ENCODE peak calls at places on chromosomes 2 and 18, in eight cellular contexts. R is GM12864, T is choroid plexus epithelial cell, I is progenitor cell of endocrine pancreas, K is epithelial cell of esophagus, C is cardiac fibroblast, H is MCF 10A, Z is GM20000. S is an unnamed sample.

GRCh38 chr2:147789720-147790119 is 55.1 kb upstream of the ACVR2A start:
- DNase-seq in R (no peak), T (peak; percentile 7), I (no peak), K (peak; percentile 46), C (peak; percentile 17), H (peak; percentile 9), Z (no peak), S (no peak)

GRCh38 chr2:85926931-85927527 is 38.2 kb upstream of the ST3GAL5 start:
- DNase-seq in R (no peak), T (no peak), I (no peak), K (peak; percentile 56), C (peak; percentile 21), H (peak; percentile 63), Z (no peak), S (no peak)

GRCh38 chr2:133362061-133362476 is 206.2 kb downstream of the NCKAP5 start:
- DNase-seq in R (no peak), T (peak; percentile 61), I (no peak), K (peak; percentile 66), C (peak; percentile 83), H (no peak), Z (no peak), S (no peak)

GRCh38 chr2:121075641-121076500 is 209.1 kb downstream of the TFCP2L1 start:
- DNase-seq in R (no peak), T (no peak), I (no peak), K (no peak), C (no peak), H (peak; percentile 24), Z (no peak), S (no peak)

GRCh38 chr2:67289921-67290371 is 107.2 kb upstream of the ETAA1 start:
- DNase-seq in R (no peak), T (peak; percentile 55), I (no peak), K (peak; percentile 95), C (peak; percentile 90), H (peak; percentile 65), Z (no peak), S (no peak)

GRCh38 chr2:3223080-3223923 is 154.3 kb downstream of the EIPR1 start:
- DNase-seq in R (peak; percentile 79), T (peak; percentile 63), I (no peak), K (no peak), C (peak; percentile 79), H (no peak), Z (peak; percentile 85), S (no peak)

GRCh38 chr2:118772487-118773200 is 74.8 kb downstream of the EN1 start:
- DNase-seq in R (no peak), T (no peak), I (no peak), K (no peak), C (no peak), H (no peak), Z (no peak), S (no peak)

GRCh38 chr2:151299940-151300539 is 10.6 kb upstream of the NMI start:
- DNase-seq in R (no peak), T (no peak), I (no peak), K (no peak), C (no peak), H (no peak), Z (no peak), S (no peak)

GRCh38 chr18:692841-693240 is 19.6 kb downstream of the ENOSF1 start:
- DNase-seq in R (no peak), T (peak; percentile 67), I (no peak), K (no peak), C (no peak), H (no peak), Z (no peak), S (no peak)

GRCh38 chr2:38665854-38666577 is at the start of gene GALM:
- DNase-seq in R (no peak), T (peak; percentile 94), I (peak; percentile 75), K (peak; percentile 47), C (peak; percentile 94), H (no peak), Z (peak; percentile 38), S (peak; percentile 83)

GRCh38 chr18:23580677-23581367 is 5.5 kb downstream of the NPC1 start:
- DNase-seq in R (no peak), T (peak; percentile 59), I (no peak), K (peak; percentile 16), C (peak; percentile 51), H (no peak), Z (no peak), S (peak; percentile 37)

GRCh38 chr2:33222309-33222708 is 254.1 kb upstream of the RASGRP3 start:
- DNase-seq in R (no peak), T (no peak), I (no peak), K (peak; percentile 99), C (no peak), H (peak; percentile 71), Z (no peak), S (no peak)

GRCh38 chr2:71005271-71006202 is 10.9 kb upstream of the TEX261 start:
- DNase-seq in R (no peak), T (no peak), I (no peak), K (no peak), C (no peak), H (no peak), Z (no peak), S (no peak)

GRCh38 chr2:68463287-68463877 is 3.7 kb downstream of the FBXO48 start:
- DNase-seq in R (no peak), T (peak; percentile 77), I (no peak), K (peak; percentile 73), C (peak; percentile 78), H (peak; percentile 71), Z (peak; percentile 51), S (no peak)

GRCh38 chr2:193824474-193824873 is 1629.7 kb upstream of the TMEFF2 start:
- DNase-seq in R (no peak), T (peak; percentile 58), I (no peak), K (peak; percentile 93), C (peak; percentile 97), H (peak; percentile 51), Z (no peak), S (no peak)

GRCh38 chr18:54360406-54360805 is 2.7 kb downstream of the C18orf54 start:
- DNase-seq in R (no peak), T (peak; percentile 30), I (no peak), K (no peak), C (peak; percentile 6), H (no peak), Z (no peak), S (no peak)

GRCh38 chr2:38619458-38620164 is 16.9 kb upstream of the HNRNPLL start:
- DNase-seq in R (no peak), T (peak; percentile 42), I (no peak), K (peak; percentile 33), C (peak; percentile 17), H (no peak), Z (peak; percentile 41), S (no peak)

GRCh38 chr2:186429095-186429494 is 57.0 kb upstream of the ZC3H15 start:
- DNase-seq in R (no peak), T (no peak), I (no peak), K (peak; percentile 14), C (peak; percentile 24), H (no peak), Z (no peak), S (no peak)

GRCh38 chr2:32758232-32758631 is 130.4 kb downstream of the TTC27 start:
- DNase-seq in R (no peak), T (no peak), I (no peak), K (no peak), C (no peak), H (no peak), Z (no peak), S (no peak)

GRCh38 chr18:52286675-52287074 is 53.3 kb upstream of the DCC start:
- DNase-seq in R (no peak), T (no peak), I (no peak), K (no peak), C (no peak), H (no peak), Z (no peak), S (no peak)

GRCh38 chr2:204901591-204901990 is 356.3 kb downstream of the PARD3B start:
- DNase-seq in R (no peak), T (no peak), I (no peak), K (peak; percentile 72), C (no peak), H (no peak), Z (no peak), S (no peak)

GRCh38 chr2:37344453-37345361 is at the start of gene QPCT:
- DNase-seq in R (no peak), T (peak; percentile 66), I (no peak), K (peak; percentile 23), C (peak; percentile 21), H (no peak), Z (peak; percentile 82), S (no peak)
- TF ChIP-seq CTCF in R (no peak), T (no peak), I (no peak), K (no peak), C (no peak), H (no peak), Z (no peak), S (no peak)

DNA sequence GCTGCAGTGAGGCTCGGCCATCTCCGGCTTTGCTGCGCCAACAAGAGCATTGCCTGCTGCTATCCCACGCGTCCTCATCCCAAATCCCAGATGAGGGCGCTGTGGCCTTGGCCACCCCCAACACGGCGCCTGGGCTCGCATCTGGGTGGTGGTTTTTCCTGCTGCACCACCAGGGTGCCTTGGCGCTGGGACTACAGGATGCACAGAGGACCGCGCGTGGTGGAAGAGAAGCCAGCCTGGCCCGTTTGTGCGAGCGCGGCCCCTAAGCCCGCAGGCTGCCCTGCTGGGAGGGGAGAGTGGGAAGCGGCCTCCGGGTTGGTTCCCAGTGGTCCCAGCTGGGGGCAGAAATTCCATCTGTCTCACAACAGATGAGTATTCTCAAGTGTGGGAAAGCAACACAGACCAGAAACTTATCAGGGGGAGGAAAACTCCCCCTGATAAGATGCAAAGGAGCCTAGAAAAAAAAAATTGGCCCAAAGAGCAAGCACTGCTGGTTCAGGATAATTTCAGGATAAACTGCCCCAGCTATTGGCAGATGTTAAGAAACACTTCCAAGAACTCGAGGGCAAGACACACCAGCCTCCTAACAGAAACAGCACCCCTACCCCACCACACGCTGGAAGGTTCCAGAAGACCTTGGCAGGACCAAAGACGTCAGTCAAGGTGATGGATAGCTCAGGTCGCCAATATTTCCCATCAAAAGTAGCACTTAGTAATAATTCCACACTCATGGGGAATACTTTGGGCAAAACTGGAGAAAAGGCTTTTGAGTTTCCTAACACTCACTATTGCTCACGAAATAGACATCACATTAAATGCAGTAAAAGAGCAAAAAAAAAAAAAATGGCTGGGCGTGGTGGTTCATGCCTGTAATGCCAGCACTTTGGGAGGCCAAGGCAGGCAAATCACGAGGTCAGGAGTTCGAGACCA is 152.1 kb downstream of the PXDN start:
- DNase-seq in R (no peak), T (peak; percentile 92), I (peak; percentile 36), K (peak; percentile 87), C (peak; percentile 91), H (peak; percentile 45), Z (no peak), S (no peak)
- TF ChIP-seq CTCF in R (no peak), T (peak; percentile 81), I (peak; percentile 55), K (peak; percentile 61), C (peak; percentile 89), H (no peak), Z (no peak), S (peak; percentile 25)

DNA sequence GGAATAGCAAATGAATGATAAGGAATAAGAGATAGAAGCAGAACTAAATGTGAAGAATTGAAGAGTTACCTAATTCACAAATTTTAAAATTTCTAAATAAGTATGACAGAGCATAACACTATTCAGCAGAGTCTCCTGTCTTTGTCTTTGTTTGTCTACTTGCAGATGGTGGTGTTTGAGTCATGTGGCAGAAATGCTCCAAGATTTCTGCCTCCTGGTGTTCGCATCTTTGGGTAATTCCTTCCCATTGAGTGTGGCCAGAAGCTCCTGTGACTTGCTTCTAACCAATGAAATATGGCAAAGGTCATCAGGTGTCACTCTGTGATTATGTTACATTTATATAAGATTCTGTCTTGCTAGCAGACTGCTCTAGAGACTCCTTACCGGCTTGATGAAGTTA is 45.6 kb upstream of the GALNT3 start:
- DNase-seq in R (no peak), T (peak; percentile 46), I (no peak), K (peak; percentile 68), C (peak; percentile 79), H (peak; percentile 17), Z (no peak), S (no peak)
- TF ChIP-seq CTCF in R (no peak), T (peak; percentile 12), I (no peak), K (peak; percentile 20), C (no peak), H (no peak), Z (no peak), S (no peak)

GRCh38 chr2:225122582-225123486 is 80.6 kb upstream of the DOCK10 start:
- DNase-seq in R (no peak), T (peak; percentile 57), I (no peak), K (peak; percentile 27), C (peak; percentile 62), H (peak; percentile 45), Z (peak; percentile 15), S (no peak)
- TF ChIP-seq CTCF in R (peak; percentile 49), T (peak; percentile 69), I (peak; percentile 70), K (peak; percentile 63), C (peak; percentile 59), H (peak; percentile 58), Z (peak; percentile 50), S (peak; percentile 60)